ENCODE peak calls at places on chromosome 9, in seven cellular contexts. One of them, this sample, is unnamed.

GRCh38 chr9:113221800-113222481 is 597 bp downstream of the SLC31A1 start:
- DNase-seq in activated CD4-positive, alpha-beta T cell treated with anti-CD3 and anti-CD28 coated beads, Interleukin-2, amount 50 U/mL, for 1 hour: no peak
- DNase-seq in GM12865: peak; percentile 13
- DNase-seq in NCI-H1694: no peak
- DNase-seq in ELR: no peak
- DNase-seq in Ammon's horn: no peak
- DNase-seq in mucosa of descending colon: no peak
- DNase-seq in this sample: no peak

GRCh38 chr9:107484117-107484723 is 5.3 kb downstream of the KLF4 start:
- DNase-seq in activated CD4-positive, alpha-beta T cell treated with anti-CD3 and anti-CD28 coated beads, Interleukin-2, amount 50 U/mL, for 1 hour: no peak
- DNase-seq in mucosa of descending colon: no peak
- DNase-seq in NCI-H1694: peak; percentile 60
- DNase-seq in ELR: peak; percentile 78
- DNase-seq in Ammon's horn: peak; percentile 87
- DNase-seq in GM12865: peak; percentile 71
- DNase-seq in this sample: no peak

GRCh38 chr9:104808030-104808614 is 44.2 kb downstream of the NIPSNAP3B start:
- DNase-seq in GM12865: no peak
- DNase-seq in mucosa of descending colon: no peak
- DNase-seq in activated CD4-positive, alpha-beta T cell treated with anti-CD3 and anti-CD28 coated beads, Interleukin-2, amount 50 U/mL, for 1 hour: no peak
- DNase-seq in ELR: peak; percentile 65
- DNase-seq in NCI-H1694: peak; percentile 61
- DNase-seq in Ammon's horn: peak; percentile 48
- DNase-seq in this sample: no peak

GRCh38 chr9:134059661-134060395 is 8.0 kb downstream of the BRD3 start:
- DNase-seq in mucosa of descending colon: peak; percentile 46
- DNase-seq in Ammon's horn: peak; percentile 72
- DNase-seq in ELR: peak; percentile 12
- DNase-seq in activated CD4-positive, alpha-beta T cell treated with anti-CD3 and anti-CD28 coated beads, Interleukin-2, amount 50 U/mL, for 1 hour: no peak
- DNase-seq in GM12865: peak; percentile 88
- DNase-seq in NCI-H1694: no peak
- DNase-seq in this sample: peak; percentile 45

GRCh38 chr9:131238402-131239021 is 37.8 kb downstream of the FAM78A start:
- DNase-seq in GM12865: no peak
- DNase-seq in activated CD4-positive, alpha-beta T cell treated with anti-CD3 and anti-CD28 coated beads, Interleukin-2, amount 50 U/mL, for 1 hour: peak; percentile 24
- DNase-seq in ELR: no peak
- DNase-seq in Ammon's horn: no peak
- DNase-seq in mucosa of descending colon: no peak
- DNase-seq in NCI-H1694: no peak
- DNase-seq in this sample: no peak

GRCh38 chr9:136746621-136747020 is 1.7 kb downstream of the LCN6 start:
- DNase-seq in NCI-H1694: no peak
- DNase-seq in mucosa of descending colon: peak; percentile 44
- DNase-seq in Ammon's horn: no peak
- DNase-seq in activated CD4-positive, alpha-beta T cell treated with anti-CD3 and anti-CD28 coated beads, Interleukin-2, amount 50 U/mL, for 1 hour: no peak
- DNase-seq in GM12865: no peak
- DNase-seq in ELR: no peak
- DNase-seq in this sample: no peak

GRCh38 chr9:127809562-127810377 is 7.1 kb downstream of the FPGS start:
- DNase-seq in Ammon's horn: no peak
- DNase-seq in NCI-H1694: no peak
- DNase-seq in activated CD4-positive, alpha-beta T cell treated with anti-CD3 and anti-CD28 coated beads, Interleukin-2, amount 50 U/mL, for 1 hour: no peak
- DNase-seq in ELR: no peak
- DNase-seq in mucosa of descending colon: peak; percentile 79
- DNase-seq in GM12865: no peak
- DNase-seq in this sample: peak; percentile 83

GRCh38 chr9:6938447-6938846 is 180.7 kb downstream of the KDM4C start:
- DNase-seq in Ammon's horn: no peak
- DNase-seq in mucosa of descending colon: no peak
- DNase-seq in GM12865: no peak
- DNase-seq in activated CD4-positive, alpha-beta T cell treated with anti-CD3 and anti-CD28 coated beads, Interleukin-2, amount 50 U/mL, for 1 hour: no peak
- DNase-seq in NCI-H1694: no peak
- DNase-seq in ELR: peak; percentile 76
- DNase-seq in this sample: no peak

GRCh38 chr9:90860382-90860781 is 58.8 kb downstream of the SYK start:
- DNase-seq in GM12865: no peak
- DNase-seq in mucosa of descending colon: no peak
- DNase-seq in NCI-H1694: no peak
- DNase-seq in activated CD4-positive, alpha-beta T cell treated with anti-CD3 and anti-CD28 coated beads, Interleukin-2, amount 50 U/mL, for 1 hour: no peak
- DNase-seq in Ammon's horn: no peak
- DNase-seq in ELR: no peak
- DNase-seq in this sample: no peak

GRCh38 chr9:119009253-119009652 is 360.0 kb downstream of the BRINP1 start:
- DNase-seq in ELR: peak; percentile 9
- DNase-seq in mucosa of descending colon: no peak
- DNase-seq in GM12865: no peak
- DNase-seq in activated CD4-positive, alpha-beta T cell treated with anti-CD3 and anti-CD28 coated beads, Interleukin-2, amount 50 U/mL, for 1 hour: no peak
- DNase-seq in Ammon's horn: peak; percentile 29
- DNase-seq in NCI-H1694: no peak
- DNase-seq in this sample: no peak

GRCh38 chr9:136512651-136513066 is 29.8 kb upstream of the SEC16A start:
- DNase-seq in ELR: peak; percentile 15
- DNase-seq in GM12865: no peak
- DNase-seq in activated CD4-positive, alpha-beta T cell treated with anti-CD3 and anti-CD28 coated beads, Interleukin-2, amount 50 U/mL, for 1 hour: peak; percentile 43
- DNase-seq in Ammon's horn: no peak
- DNase-seq in mucosa of descending colon: no peak
- DNase-seq in NCI-H1694: no peak
- DNase-seq in this sample: no peak